ENCODE peak calls at places on chromosomes 11 and 22, in nine cellular contexts. E, W, F, M, B, H, Z, I and G are unnamed samples.

GRCh38 chr11:10657308-10658271 is 36.0 kb downstream of the IRAG1 start:
- DNase-seq in M (no peak), Z (no peak), F (no peak), E (no peak), I (no peak), H (peak; percentile 14), W (peak; percentile 78), B (no peak), G (no peak)

GRCh38 chr11:13970986-13971385 is 8.5 kb downstream of the SPON1 start:
- DNase-seq in W (no peak), F (peak; percentile 46), H (peak; percentile 59), M (peak; percentile 83), B (peak; percentile 45), Z (no peak), I (peak; percentile 69), E (no peak), G (no peak)

GRCh38 chr11:119361961-119362725 is 15.6 kb upstream of the MFRP start:
- DNase-seq in B (no peak), I (no peak), F (no peak), H (no peak), E (no peak), M (peak; percentile 44), Z (no peak), W (no peak), G (peak; percentile 48)

GRCh38 chr11:8834379-8834778 is 76.6 kb upstream of the AKIP1 start:
- DNase-seq in E (no peak), H (peak; percentile 48), I (no peak), B (no peak), W (no peak), M (no peak), Z (no peak), F (no peak), G (no peak)

GRCh38 chr11:10350341-10350740 is 45.5 kb downstream of the ADM start:
- DNase-seq in I (no peak), M (peak; percentile 86), H (peak; percentile 86), Z (no peak), B (peak; percentile 57), W (peak; percentile 93), E (no peak), F (no peak), G (no peak)

GRCh38 chr11:111303476-111303875 is 5.1 kb downstream of the POU2AF3 start:
- DNase-seq in F (no peak), I (peak; percentile 61), Z (no peak), M (no peak), H (no peak), W (no peak), E (no peak), B (peak; percentile 66), G (no peak)

GRCh38 chr11:130315354-130315970 is 745 bp upstream of the ZBTB44 start:
- DNase-seq in E (peak; percentile 71), W (no peak), F (peak; percentile 34), M (peak; percentile 88), I (peak; percentile 50), H (peak; percentile 85), B (peak; percentile 60), Z (no peak), G (no peak)

GRCh38 chr11:27241316-27242122 is 121.5 kb downstream of the CCDC34 start:
- DNase-seq in Z (no peak), M (no peak), E (no peak), F (no peak), I (no peak), B (no peak), H (no peak), W (peak; percentile 64), G (no peak)

GRCh38 chr11:59157433-59157832 is 14.5 kb upstream of the DTX4 start:
- DNase-seq in M (no peak), Z (no peak), F (no peak), W (no peak), I (no peak), H (no peak), E (no peak), B (no peak), G (no peak)

GRCh38 chr11:59154585-59154984 is 11.9 kb downstream of the FAM111A start:
- DNase-seq in M (no peak), W (no peak), I (no peak), B (no peak), H (no peak), F (no peak), E (no peak), Z (no peak), G (no peak)

GRCh38 chr11:59152312-59152967 is 9.8 kb downstream of the FAM111A start:
- DNase-seq in F (no peak), Z (no peak), E (no peak), H (no peak), I (no peak), W (no peak), B (no peak), M (no peak), G (no peak)

DNA sequence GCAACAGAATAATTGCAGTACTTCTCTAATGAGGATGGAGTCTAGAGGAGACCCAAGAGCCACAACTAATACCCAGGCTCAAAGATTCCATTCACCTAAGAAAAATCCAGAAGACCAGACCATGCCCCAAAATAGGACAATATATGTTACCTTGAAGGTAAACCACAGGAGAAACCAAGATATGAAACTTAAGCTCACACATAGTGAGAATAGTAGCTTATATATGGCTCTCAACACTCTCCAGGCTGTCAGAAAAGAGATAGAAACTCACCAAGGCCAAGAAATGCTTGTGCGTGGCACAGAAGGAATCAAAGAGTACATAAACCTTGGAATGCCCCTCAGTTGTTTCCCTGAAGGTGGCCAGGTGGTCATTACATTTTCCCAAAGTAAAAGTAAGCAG is 9.1 kb downstream of the FAM111A start:
- DNase-seq in Z (no peak), I (no peak), H (no peak), M (no peak), W (no peak), B (no peak), E (no peak), F (no peak), G (no peak)
- H3K4me3 ChIP-seq in Z (no peak overlapping the region), I (no peak overlapping the region), H (no peak overlapping the region), M (no peak overlapping the region), W (no peak overlapping the region), B (no peak overlapping the region), E (no peak overlapping the region), F (no peak overlapping the region), G (no peak overlapping the region)

DNA sequence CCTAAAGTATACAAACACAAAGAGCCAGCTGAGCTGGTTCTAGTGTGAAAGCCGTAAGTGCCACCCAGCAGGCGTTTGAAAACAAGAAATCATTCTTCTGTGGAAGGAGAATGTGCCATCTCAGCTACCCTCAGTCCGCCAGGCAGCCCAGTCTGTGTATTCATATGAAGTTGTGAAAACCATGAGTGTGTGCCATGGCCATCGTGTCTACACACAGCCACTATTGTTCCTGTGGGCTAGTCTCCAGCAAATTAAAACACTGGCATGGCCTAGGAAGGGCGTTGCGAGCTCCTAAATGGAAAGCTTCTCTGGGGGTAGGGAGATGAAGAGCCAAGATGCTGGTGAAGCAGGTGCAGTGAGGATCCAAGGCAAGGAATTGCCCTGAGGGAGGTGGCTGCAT is 51.5 kb upstream of the HORMAD2 start:
- DNase-seq in M (no peak), B (no peak), I (no peak), Z (no peak), E (no peak), H (no peak), W (no peak), F (no peak), G (no peak)
- H3K36me3 ChIP-seq in M (peaks cover 45% of the 10 kb centered on the region), B (no peaks in the 10 kb centered on the region), I (peaks cover 24% of the 10 kb centered on the region), Z (peaks cover 44% of the 10 kb centered on the region), E (peaks cover 34% of the 10 kb centered on the region), H (peaks cover 9% of the 10 kb centered on the region), W (peaks cover 29% of the 10 kb centered on the region), F (no peaks in the 10 kb centered on the region), G (peaks cover 59% of the 10 kb centered on the region)

GRCh38 chr11:76787271-76787670 is 4.1 kb downstream of the TSKU start:
- DNase-seq in M (no peak), B (no peak), E (peak; percentile 52), H (no peak), Z (no peak), W (no peak), I (no peak), F (no peak), G (no peak)

GRCh38 chr11:76785513-76785912 is 2.4 kb downstream of the TSKU start:
- DNase-seq in Z (no peak), F (peak; percentile 62), I (no peak), W (no peak), E (no peak), B (no peak), M (peak; percentile 84), H (peak; percentile 66), G (no peak)

GRCh38 chr11:76783901-76784813 is 1.0 kb downstream of the TSKU start:
- DNase-seq in I (peak; percentile 45), F (peak; percentile 96), M (peak; percentile 96), W (peak; percentile 63), E (peak; percentile 88), B (peak; percentile 69), Z (no peak), H (peak; percentile 94), G (no peak)

GRCh38 chr11:76787911-76788596 is 4.9 kb downstream of the TSKU start:
- DNase-seq in I (peak; percentile 26), H (no peak), B (peak; percentile 81), M (peak; percentile 87), Z (no peak), F (no peak), E (peak; percentile 67), W (no peak), G (no peak)

GRCh38 chr11:76786053-76787014 is 3.2 kb downstream of the TSKU start:
- DNase-seq in M (no peak), B (no peak), E (no peak), H (no peak), I (no peak), Z (no peak), W (no peak), F (no peak), G (no peak)
- H3K4me3 ChIP-seq in M (peak overlapping the region; percentile 99), B (peak overlapping the region; percentile 94), E (no peak overlapping the region), H (peak overlapping the region; percentile 94), I (no peak overlapping the region), Z (no peak overlapping the region), W (no peak overlapping the region), F (no peak overlapping the region), G (peak overlapping the region; percentile 86)

GRCh38 chr22:26635117-26635516 is 13.4 kb downstream of the CRYBA4 start:
- DNase-seq in M (no peak), F (no peak), E (no peak), Z (no peak), H (no peak), I (no peak), W (no peak), B (no peak), G (no peak)

GRCh38 chr22:26629988-26630761 is 8.4 kb downstream of the CRYBA4 start:
- DNase-seq in M (no peak), F (no peak), H (peak; percentile 29), E (no peak), B (no peak), I (no peak), W (no peak), Z (no peak), G (no peak)

GRCh38 chr22:26631282-26631681 is 9.5 kb downstream of the CRYBA4 start:
- DNase-seq in M (no peak), W (no peak), F (no peak), H (no peak), I (no peak), Z (no peak), E (no peak), B (no peak), G (no peak)

GRCh38 chr22:26634189-26634588 is 12.4 kb downstream of the CRYBA4 start:
- DNase-seq in E (no peak), I (no peak), F (no peak), H (no peak), Z (no peak), B (no peak), W (no peak), M (no peak), G (no peak)

DNA sequence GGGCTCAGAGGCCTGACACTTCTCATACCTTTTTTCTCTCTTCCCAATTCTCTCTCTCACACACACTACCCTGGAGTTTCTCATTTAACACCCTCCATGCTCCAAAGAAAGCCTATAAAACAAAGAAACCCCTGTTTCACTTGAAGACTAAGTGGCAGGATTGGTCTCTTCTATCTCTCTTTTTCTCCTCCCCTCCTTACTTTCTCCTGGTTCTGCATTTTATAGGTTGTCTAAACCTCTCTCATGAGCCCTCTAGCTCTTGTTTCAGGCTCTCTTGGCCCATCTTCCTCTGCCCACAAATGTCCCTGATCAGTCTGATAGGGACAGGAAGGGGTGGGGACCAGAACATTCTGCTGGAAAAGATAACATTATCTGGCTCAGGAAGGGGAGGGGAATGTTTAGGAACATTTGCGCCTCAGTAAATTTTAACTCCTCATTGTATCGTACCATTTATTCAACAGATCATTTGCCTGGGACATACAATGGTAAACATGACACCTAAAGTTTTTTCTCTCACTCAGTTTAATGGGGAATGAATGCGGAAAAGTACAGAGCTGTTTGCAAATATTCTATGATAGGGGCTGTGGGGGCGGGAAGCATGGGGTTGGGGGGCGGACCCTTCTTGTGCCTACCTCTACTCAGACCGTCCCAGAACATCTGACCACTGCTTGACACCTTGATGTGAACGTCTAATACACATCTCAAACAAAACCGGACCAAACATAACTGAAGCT is 10.8 kb downstream of the CRYBA4 start:
- DNase-seq in Z (no peak), F (no peak), W (no peak), E (no peak), H (no peak), M (no peak), I (no peak), B (no peak), G (no peak)
- H3K36me3 ChIP-seq in Z (no peaks in the 10 kb centered on the region), F (no peaks in the 10 kb centered on the region), W (no peaks in the 10 kb centered on the region), E (no peaks in the 10 kb centered on the region), H (no peaks in the 10 kb centered on the region), M (no peaks in the 10 kb centered on the region), I (no peaks in the 10 kb centered on the region), B (no peaks in the 10 kb centered on the region), G (no peaks in the 10 kb centered on the region)